ENCODE peak calls at places on chromosomes 6 and 20, in ten cellular contexts. One of them, this sample, is unnamed.

GRCh38 chr6:127290391-127290963 is 23.8 kb downstream of the RNF146 start:
- DNase-seq in GM12878: no peak
- DNase-seq in sigmoid colon: no peak
- DNase-seq in transverse colon: no peak
- DNase-seq in upper lobe of left lung: no peak
- DNase-seq in SK-N-SH: no peak
- DNase-seq in HepG2: no peak
- DNase-seq in H1: no peak
- DNase-seq in K562: no peak
- DNase-seq in suprapubic skin: no peak
- DNase-seq in this sample: no peak

GRCh38 chr6:13427838-13428527 is 59.4 kb downstream of the GFOD1 start:
- DNase-seq in GM12878: peak; percentile 98
- DNase-seq in sigmoid colon: no peak
- DNase-seq in transverse colon: peak; percentile 59
- DNase-seq in upper lobe of left lung: peak; percentile 44
- DNase-seq in SK-N-SH: no peak
- DNase-seq in HepG2: no peak
- DNase-seq in H1: no peak
- DNase-seq in K562: no peak
- DNase-seq in suprapubic skin: no peak
- DNase-seq in this sample: peak; percentile 31

GRCh38 chr20:11261533-11262000 is 587.8 kb upstream of the JAG1 start:
- DNase-seq in GM12878: peak; percentile 38
- DNase-seq in sigmoid colon: no peak
- DNase-seq in transverse colon: no peak
- DNase-seq in upper lobe of left lung: no peak
- DNase-seq in SK-N-SH: no peak
- DNase-seq in HepG2: no peak
- DNase-seq in H1: no peak
- DNase-seq in K562: no peak
- DNase-seq in suprapubic skin: no peak
- DNase-seq in this sample: no peak

GRCh38 chr6:44041461-44042260 is 85.6 kb downstream of the MRPL14 start:
- DNase-seq in GM12878: no peak
- DNase-seq in sigmoid colon: peak; percentile 77
- DNase-seq in transverse colon: peak; percentile 34
- DNase-seq in upper lobe of left lung: no peak
- DNase-seq in SK-N-SH: no peak
- DNase-seq in HepG2: no peak
- DNase-seq in H1: peak; percentile 68
- DNase-seq in K562: peak; percentile 80
- DNase-seq in suprapubic skin: peak; percentile 59
- DNase-seq in this sample: no peak

GRCh38 chr6:7939186-7939863 is 28.7 kb upstream of the TXNDC5 start:
- DNase-seq in GM12878: no peak
- DNase-seq in sigmoid colon: no peak
- DNase-seq in transverse colon: no peak
- DNase-seq in upper lobe of left lung: no peak
- DNase-seq in SK-N-SH: no peak
- DNase-seq in HepG2: no peak
- DNase-seq in H1: no peak
- DNase-seq in K562: no peak
- DNase-seq in suprapubic skin: no peak
- DNase-seq in this sample: no peak

GRCh38 chr20:41380551-41381262 is 14.1 kb upstream of the EMILIN3 start:
- DNase-seq in GM12878: no peak
- DNase-seq in sigmoid colon: peak; percentile 37
- DNase-seq in transverse colon: no peak
- DNase-seq in upper lobe of left lung: no peak
- DNase-seq in SK-N-SH: no peak
- DNase-seq in HepG2: no peak
- DNase-seq in H1: no peak
- DNase-seq in K562: no peak
- DNase-seq in suprapubic skin: peak; percentile 37
- DNase-seq in this sample: no peak

GRCh38 chr20:31682927-31683326 is 39.7 kb downstream of the BCL2L1 start:
- DNase-seq in GM12878: no peak
- DNase-seq in sigmoid colon: no peak
- DNase-seq in transverse colon: no peak
- DNase-seq in upper lobe of left lung: no peak
- DNase-seq in SK-N-SH: no peak
- DNase-seq in HepG2: no peak
- DNase-seq in H1: no peak
- DNase-seq in K562: no peak
- DNase-seq in suprapubic skin: no peak
- DNase-seq in this sample: no peak

GRCh38 chr20:17017232-17017631 is 209.6 kb upstream of the PCSK2 start:
- DNase-seq in GM12878: no peak
- DNase-seq in sigmoid colon: no peak
- DNase-seq in transverse colon: no peak
- DNase-seq in upper lobe of left lung: no peak
- DNase-seq in SK-N-SH: no peak
- DNase-seq in HepG2: no peak
- DNase-seq in H1: no peak
- DNase-seq in K562: no peak
- DNase-seq in suprapubic skin: no peak
- DNase-seq in this sample: no peak

GRCh38 chr6:120899932-120900331 is 434.3 kb downstream of the TBC1D32 start:
- DNase-seq in GM12878: no peak
- DNase-seq in sigmoid colon: no peak
- DNase-seq in transverse colon: no peak
- DNase-seq in upper lobe of left lung: no peak
- DNase-seq in SK-N-SH: no peak
- DNase-seq in HepG2: no peak
- DNase-seq in H1: no peak
- DNase-seq in K562: no peak
- DNase-seq in suprapubic skin: no peak
- DNase-seq in this sample: no peak

DNA sequence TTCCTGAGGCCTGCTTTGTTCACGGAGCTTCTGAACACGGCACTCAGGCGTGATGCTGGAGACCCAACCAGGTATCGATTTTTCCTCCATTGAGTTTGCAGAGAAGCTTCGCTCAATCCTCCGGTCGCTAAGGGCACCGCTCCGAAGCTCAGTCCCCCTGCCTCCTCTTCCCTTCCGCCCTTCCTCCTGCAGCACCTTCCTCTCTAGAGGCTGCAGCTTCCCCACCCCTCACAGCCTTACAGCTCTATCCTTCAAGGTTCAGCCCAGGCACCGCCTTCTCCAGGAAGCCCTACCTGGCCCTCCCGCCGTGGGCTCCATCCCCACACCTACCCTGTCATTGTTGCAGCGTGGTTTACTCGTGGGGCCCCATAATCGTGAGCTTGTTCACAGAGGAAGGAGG is 152.2 kb downstream of the GRM4 start:
- DNase-seq in GM12878: no peak
- DNase-seq in sigmoid colon: no peak
- DNase-seq in transverse colon: peak; percentile 5
- DNase-seq in upper lobe of left lung: no peak
- DNase-seq in SK-N-SH: peak; percentile 6
- DNase-seq in HepG2: no peak
- DNase-seq in H1: no peak
- DNase-seq in K562: no peak
- DNase-seq in suprapubic skin: peak; percentile 20
- DNase-seq in this sample: no peak
- TF ChIP-seq EP300 in GM12878: no peak
- TF ChIP-seq EP300 in sigmoid colon: no peak
- TF ChIP-seq EP300 in transverse colon: no peak
- TF ChIP-seq EP300 in upper lobe of left lung: no peak
- TF ChIP-seq EP300 in SK-N-SH: no peak
- TF ChIP-seq EP300 in HepG2: no peak
- TF ChIP-seq EP300 in H1: no peak
- TF ChIP-seq EP300 in K562: no peak
- TF ChIP-seq EP300 in suprapubic skin: no peak
- TF ChIP-seq EP300 in this sample: no peak

GRCh38 chr6:147776631-147777030 is 268.1 kb downstream of the SAMD5 start:
- DNase-seq in GM12878: no peak
- DNase-seq in sigmoid colon: no peak
- DNase-seq in transverse colon: no peak
- DNase-seq in upper lobe of left lung: no peak
- DNase-seq in SK-N-SH: no peak
- DNase-seq in HepG2: no peak
- DNase-seq in H1: no peak
- DNase-seq in K562: no peak
- DNase-seq in suprapubic skin: no peak
- DNase-seq in this sample: no peak

GRCh38 chr6:147779624-147780023 is 271.1 kb downstream of the SAMD5 start:
- DNase-seq in GM12878: no peak
- DNase-seq in sigmoid colon: no peak
- DNase-seq in transverse colon: no peak
- DNase-seq in upper lobe of left lung: no peak
- DNase-seq in SK-N-SH: no peak
- DNase-seq in HepG2: no peak
- DNase-seq in H1: no peak
- DNase-seq in K562: no peak
- DNase-seq in suprapubic skin: no peak
- DNase-seq in this sample: no peak

GRCh38 chr6:147770221-147770620 is 261.7 kb downstream of the SAMD5 start:
- DNase-seq in GM12878: no peak
- DNase-seq in sigmoid colon: no peak
- DNase-seq in transverse colon: no peak
- DNase-seq in upper lobe of left lung: no peak
- DNase-seq in SK-N-SH: no peak
- DNase-seq in HepG2: no peak
- DNase-seq in H1: no peak
- DNase-seq in K562: no peak
- DNase-seq in suprapubic skin: no peak
- DNase-seq in this sample: no peak

GRCh38 chr6:147772724-147773123 is 264.2 kb downstream of the SAMD5 start:
- DNase-seq in GM12878: no peak
- DNase-seq in sigmoid colon: no peak
- DNase-seq in transverse colon: no peak
- DNase-seq in upper lobe of left lung: no peak
- DNase-seq in SK-N-SH: no peak
- DNase-seq in HepG2: no peak
- DNase-seq in H1: no peak
- DNase-seq in K562: no peak
- DNase-seq in suprapubic skin: no peak
- DNase-seq in this sample: no peak

GRCh38 chr6:147774856-147775255 is 266.4 kb downstream of the SAMD5 start:
- DNase-seq in GM12878: no peak
- DNase-seq in sigmoid colon: no peak
- DNase-seq in transverse colon: no peak
- DNase-seq in upper lobe of left lung: no peak
- DNase-seq in SK-N-SH: no peak
- DNase-seq in HepG2: peak; percentile 20
- DNase-seq in H1: peak; percentile 7
- DNase-seq in K562: no peak
- DNase-seq in suprapubic skin: no peak
- DNase-seq in this sample: no peak
- TF ChIP-seq CTCF in GM12878: no peak
- TF ChIP-seq CTCF in sigmoid colon: no peak
- TF ChIP-seq CTCF in transverse colon: no peak
- TF ChIP-seq CTCF in upper lobe of left lung: no peak
- TF ChIP-seq CTCF in SK-N-SH: peak; percentile 32
- TF ChIP-seq CTCF in HepG2: peak; percentile 9
- TF ChIP-seq CTCF in H1: peak; percentile 52
- TF ChIP-seq CTCF in K562: peak; percentile 22
- TF ChIP-seq CTCF in suprapubic skin: no peak
- TF ChIP-seq CTCF in this sample: no peak

GRCh38 chr6:133707456-133707855 is 181.5 kb upstream of the TCF21 start:
- DNase-seq in GM12878: peak; percentile 5
- DNase-seq in sigmoid colon: no peak
- DNase-seq in transverse colon: no peak
- DNase-seq in upper lobe of left lung: no peak
- DNase-seq in SK-N-SH: no peak
- DNase-seq in HepG2: no peak
- DNase-seq in H1: no peak
- DNase-seq in K562: no peak
- DNase-seq in suprapubic skin: no peak
- DNase-seq in this sample: no peak
- TF ChIP-seq POLR2AphosphoS5 in GM12878: no peak
- TF ChIP-seq POLR2AphosphoS5 in sigmoid colon: no peak
- TF ChIP-seq POLR2AphosphoS5 in transverse colon: no peak
- TF ChIP-seq POLR2AphosphoS5 in upper lobe of left lung: no peak
- TF ChIP-seq POLR2AphosphoS5 in SK-N-SH: no peak
- TF ChIP-seq POLR2AphosphoS5 in HepG2: no peak
- TF ChIP-seq POLR2AphosphoS5 in H1: no peak
- TF ChIP-seq POLR2AphosphoS5 in K562: no peak
- TF ChIP-seq POLR2AphosphoS5 in suprapubic skin: no peak
- TF ChIP-seq POLR2AphosphoS5 in this sample: no peak

DNA sequence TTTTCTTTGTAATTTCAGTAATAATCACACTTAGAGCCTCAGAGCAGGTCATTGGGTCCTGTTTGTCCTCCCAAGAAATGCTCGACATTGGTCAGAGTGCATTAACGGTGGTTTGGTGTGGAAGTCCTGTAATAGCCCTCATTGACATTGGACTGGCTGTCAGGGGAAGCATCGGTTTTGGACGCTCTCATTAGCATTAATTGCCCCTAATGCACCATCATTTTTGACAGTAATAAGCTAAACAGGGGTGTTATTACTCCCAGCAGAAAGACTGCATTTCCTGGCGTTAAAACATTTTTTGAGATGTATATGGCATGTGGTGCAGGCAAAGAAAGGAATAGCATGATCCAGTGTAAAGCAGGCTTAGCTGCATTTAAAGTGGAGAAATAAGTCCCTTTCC is 40.9 kb upstream of the MROH8 start:
- DNase-seq in GM12878: no peak
- DNase-seq in sigmoid colon: no peak
- DNase-seq in transverse colon: no peak
- DNase-seq in upper lobe of left lung: no peak
- DNase-seq in SK-N-SH: peak; percentile 38
- DNase-seq in HepG2: no peak
- DNase-seq in H1: no peak
- DNase-seq in K562: no peak
- DNase-seq in suprapubic skin: no peak
- DNase-seq in this sample: no peak
- TF ChIP-seq EP300 in GM12878: no peak
- TF ChIP-seq EP300 in sigmoid colon: no peak
- TF ChIP-seq EP300 in transverse colon: no peak
- TF ChIP-seq EP300 in upper lobe of left lung: no peak
- TF ChIP-seq EP300 in SK-N-SH: no peak
- TF ChIP-seq EP300 in HepG2: no peak
- TF ChIP-seq EP300 in H1: no peak
- TF ChIP-seq EP300 in K562: no peak
- TF ChIP-seq EP300 in suprapubic skin: no peak
- TF ChIP-seq EP300 in this sample: no peak

This sample was measured in stomach.